ENCODE peak calls at places on chromosomes 5 and 9, in ten cellular contexts. P is GM23248, X is mammary epithelial cell, M is Karpas-422, N is GM23338, A is astrocyte, F is HCT116, R is GM12878, Z is hepatocyte, S is IMR-90. T is an unnamed sample. For H3K4me1, the result is how much of the 10 kb centered on the place peaks cover.

GRCh38 chr9:30258079-30258478 is 2126.4 kb upstream of the ACO1 start:
- DNase-seq in P (no peak), X (no peak), M (no peak), N (no peak), A (no peak), F (no peak), R (no peak), Z (no peak), S (no peak), T (no peak)

GRCh38 chr9:83000765-83001164 is 62.2 kb downstream of the RASEF start:
- DNase-seq in P (no peak), X (no peak), M (no peak), N (no peak), A (no peak), F (no peak), R (no peak), Z (no peak), S (no peak), T (no peak)

GRCh38 chr5:33675958-33676464 is 215.8 kb downstream of the ADAMTS12 start:
- DNase-seq in P (no peak), X (no peak), M (peak), N (no peak), A (no peak), F (no peak), R (peak), Z (no peak), S (no peak), T (peak)

GRCh38 chr5:181189363-181189961 is 15.5 kb downstream of the TRIM7 start:
- DNase-seq in P (peak), X (peak), M (peak), N (peak), A (no peak), F (no peak), R (no peak), Z (peak), S (peak), T (peak)

GRCh38 chr5:107806705-107807104 is 136.0 kb upstream of the EFNA5 start:
- DNase-seq in P (peak), X (peak), M (no peak), N (no peak), A (peak), F (peak), R (no peak), Z (peak), S (peak), T (no peak)

GRCh38 chr9:91751922-91752321 is 198.1 kb downstream of the ROR2 start:
- DNase-seq in P (peak), X (peak), M (no peak), N (no peak), A (peak), F (no peak), R (no peak), Z (no peak), S (peak), T (no peak)

GRCh38 chr9:127123239-127123935 is 952 bp upstream of the ANGPTL2 start:
- DNase-seq in P (no peak), X (no peak), M (no peak), N (peak), A (no peak), F (no peak), R (no peak), Z (no peak), S (no peak), T (no peak)

GRCh38 chr5:128825826-128826225 is 139.5 kb upstream of the SLC27A6 start:
- DNase-seq in P (peak), X (peak), M (no peak), N (no peak), A (peak), F (no peak), R (no peak), Z (no peak), S (peak), T (no peak)

GRCh38 chr9:16092627-16093091 is 539.8 kb downstream of the CCDC171 start:
- DNase-seq in P (no peak), X (no peak), M (no peak), N (no peak), A (no peak), F (no peak), R (no peak), Z (peak), S (no peak), T (no peak)

GRCh38 chr5:167072225-167072624 is 1219.2 kb upstream of the WWC1 start:
- DNase-seq in P (peak), X (no peak), M (no peak), N (no peak), A (peak), F (no peak), R (no peak), Z (no peak), S (no peak), T (no peak)

GRCh38 chr5:177131711-177132503 is 1.7 kb upstream of the NSD1 start:
- DNase-seq in P (no peak), X (no peak), M (peak), N (peak), A (no peak), F (no peak), R (no peak), Z (peak), S (no peak), T (no peak)

GRCh38 chr5:136036991-136037705 is 8.4 kb downstream of the TGFBI start:
- DNase-seq in P (peak), X (peak), M (no peak), N (no peak), A (peak), F (no peak), R (peak), Z (no peak), S (peak), T (peak)

GRCh38 chr5:145775893-145776444 is 59.2 kb downstream of the PRELID2 start:
- DNase-seq in P (peak), X (peak), M (no peak), N (no peak), A (peak), F (peak), R (no peak), Z (peak), S (peak), T (no peak)

GRCh38 chr5:119290161-119290569 is 65.7 kb upstream of the TNFAIP8 start:
- DNase-seq in P (no peak), X (no peak), M (peak), N (no peak), A (peak), F (no peak), R (peak), Z (no peak), S (peak), T (peak)

GRCh38 chr5:101782352-101783087 is 513.6 kb downstream of the SLCO4C1 start:
- DNase-seq in P (no peak), X (no peak), M (no peak), N (no peak), A (no peak), F (no peak), R (no peak), Z (no peak), S (no peak), T (no peak)

GRCh38 chr5:61304611-61305369 is 27.3 kb upstream of the ZSWIM6 start:
- DNase-seq in P (peak), X (peak), M (no peak), N (no peak), A (peak), F (peak), R (no peak), Z (peak), S (peak), T (no peak)

GRCh38 chr5:14880688-14881087 is 9.1 kb upstream of the ANKH start:
- DNase-seq in P (peak), X (peak), M (no peak), N (no peak), A (no peak), F (no peak), R (no peak), Z (no peak), S (peak), T (no peak)

GRCh38 chr5:150063638-150064037 is 22.7 kb downstream of the CSF1R start:
- DNase-seq in P (no peak), X (no peak), M (no peak), N (no peak), A (no peak), F (no peak), R (no peak), Z (no peak), S (no peak), T (no peak)

GRCh38 chr5:96151891-96152290 is 190.2 kb upstream of the ELL2 start:
- DNase-seq in P (no peak), X (no peak), M (peak), N (no peak), A (no peak), F (no peak), R (no peak), Z (no peak), S (peak), T (no peak)

GRCh38 chr5:113663879-113664278 is 150.4 kb downstream of the YTHDC2 start:
- DNase-seq in P (peak), X (peak), M (peak), N (peak), A (no peak), F (peak), R (no peak), Z (peak), S (peak), T (peak)

GRCh38 chr9:129201289-129201688 is 23.2 kb upstream of the IER5L start:
- DNase-seq in P (no peak), X (no peak), M (no peak), N (no peak), A (no peak), F (no peak), R (no peak), Z (no peak), S (no peak), T (no peak)

GRCh38 chr9:110875275-110875674 is 163.0 kb downstream of the LPAR1 start:
- DNase-seq in P (no peak), X (no peak), M (peak), N (peak), A (no peak), F (no peak), R (peak), Z (no peak), S (no peak), T (no peak)

GRCh38 chr9:131674425-131675421 is 65.2 kb downstream of the RAPGEF1 start:
- DNase-seq in P (no peak), X (no peak), M (peak), N (no peak), A (no peak), F (no peak), R (no peak), Z (no peak), S (no peak), T (peak)

GRCh38 chr5:36876389-36876964 is at the start of gene NIPBL:
- DNase-seq in P (peak), X (peak), M (peak), N (peak), A (peak), F (peak), R (peak), Z (peak), S (peak), T (peak)

GRCh38 chr9:123552530-123552929 is 196.5 kb downstream of the CRB2 start:
- DNase-seq in P (no peak), X (no peak), M (no peak), N (no peak), A (no peak), F (no peak), R (no peak), Z (no peak), S (no peak), T (no peak)

GRCh38 chr5:61394078-61394701 is 62.1 kb downstream of the ZSWIM6 start:
- DNase-seq in P (peak), X (no peak), M (no peak), N (no peak), A (peak), F (no peak), R (no peak), Z (no peak), S (peak), T (no peak)

GRCh38 chr5:35859101-35859661 is 2.5 kb downstream of the IL7R start:
- DNase-seq in P (peak), X (peak), M (no peak), N (peak), A (peak), F (no peak), R (no peak), Z (no peak), S (peak), T (no peak)

GRCh38 chr5:145811834-145812625 is 23.1 kb downstream of the PRELID2 start:
- DNase-seq in P (peak), X (peak), M (peak), N (peak), A (peak), F (no peak), R (no peak), Z (peak), S (peak), T (no peak)

GRCh38 chr5:32339878-32340277 is 27.1 kb upstream of the MTMR12 start:
- DNase-seq in P (no peak), X (no peak), M (no peak), N (peak), A (no peak), F (no peak), R (no peak), Z (no peak), S (no peak), T (no peak)

GRCh38 chr5:5409151-5409810 is 13.2 kb upstream of the ICE1 start:
- DNase-seq in P (no peak), X (peak), M (no peak), N (peak), A (no peak), F (no peak), R (no peak), Z (no peak), S (peak), T (no peak)

GRCh38 chr5:159913481-159913880 is 2.8 kb upstream of the ADRA1B start:
- DNase-seq in P (no peak), X (no peak), M (no peak), N (no peak), A (no peak), F (no peak), R (no peak), Z (no peak), S (peak), T (no peak)

GRCh38 chr5:82163459-82164108 is 114.6 kb downstream of the RPS23 start:
- DNase-seq in P (peak), X (peak), M (no peak), N (no peak), A (peak), F (no peak), R (no peak), Z (no peak), S (peak), T (no peak)

GRCh38 chr9:132703336-132703735 is 33.1 kb downstream of the GTF3C4 start:
- DNase-seq in P (peak), X (peak), M (no peak), N (no peak), A (peak), F (no peak), R (no peak), Z (no peak), S (peak), T (no peak)

GRCh38 chr5:147084702-147085101 is 150.1 kb upstream of the STK32A start:
- DNase-seq in P (no peak), X (no peak), M (no peak), N (no peak), A (no peak), F (no peak), R (no peak), Z (no peak), S (no peak), T (no peak)

GRCh38 chr5:176817864-176818377 is 7.6 kb downstream of the UNC5A start:
- DNase-seq in P (peak), X (no peak), M (no peak), N (peak), A (no peak), F (no peak), R (no peak), Z (peak), S (no peak), T (no peak)

GRCh38 chr5:66949066-66949465 is 247.5 kb downstream of the CD180 start:
- DNase-seq in P (no peak), X (peak), M (no peak), N (no peak), A (no peak), F (no peak), R (no peak), Z (no peak), S (no peak), T (no peak)

GRCh38 chr9:21901538-21901937 is 92.7 kb downstream of the CDKN2A start:
- DNase-seq in P (no peak), X (no peak), M (no peak), N (no peak), A (no peak), F (no peak), R (no peak), Z (no peak), S (no peak), T (no peak)

GRCh38 chr5:132478498-132478855 is 12.1 kb downstream of the IRF1 start:
- DNase-seq in P (no peak), X (no peak), M (no peak), N (no peak), A (no peak), F (no peak), R (no peak), Z (no peak), S (no peak), T (no peak)

GRCh38 chr5:132479812-132480441 is 10.6 kb downstream of the IRF1 start:
- DNase-seq in P (no peak), X (no peak), M (no peak), N (no peak), A (no peak), F (no peak), R (no peak), Z (no peak), S (no peak), T (no peak)

GRCh38 chr5:132477784-132478497 is 12.6 kb downstream of the IRF1 start:
- DNase-seq in P (no peak), X (no peak), M (no peak), N (no peak), A (no peak), F (no peak), R (no peak), Z (peak), S (no peak), T (peak)

GRCh38 chr5:132480546-132481242 is 9.9 kb downstream of the IRF1 start:
- DNase-seq in P (no peak), X (no peak), M (no peak), N (no peak), A (no peak), F (no peak), R (no peak), Z (no peak), S (no peak), T (no peak)

GRCh38 chr5:132479073-132479811 is 11.3 kb downstream of the IRF1 start:
- DNase-seq in P (no peak), X (no peak), M (no peak), N (no peak), A (no peak), F (no peak), R (no peak), Z (no peak), S (no peak), T (no peak)
- H3K4me2 ChIP-seq in P (no peak), X (no peak), M (no peak), N (no peak), A (no peak), F (no peak), R (peak), Z (peak), S (no peak), T (peak)

DNA sequence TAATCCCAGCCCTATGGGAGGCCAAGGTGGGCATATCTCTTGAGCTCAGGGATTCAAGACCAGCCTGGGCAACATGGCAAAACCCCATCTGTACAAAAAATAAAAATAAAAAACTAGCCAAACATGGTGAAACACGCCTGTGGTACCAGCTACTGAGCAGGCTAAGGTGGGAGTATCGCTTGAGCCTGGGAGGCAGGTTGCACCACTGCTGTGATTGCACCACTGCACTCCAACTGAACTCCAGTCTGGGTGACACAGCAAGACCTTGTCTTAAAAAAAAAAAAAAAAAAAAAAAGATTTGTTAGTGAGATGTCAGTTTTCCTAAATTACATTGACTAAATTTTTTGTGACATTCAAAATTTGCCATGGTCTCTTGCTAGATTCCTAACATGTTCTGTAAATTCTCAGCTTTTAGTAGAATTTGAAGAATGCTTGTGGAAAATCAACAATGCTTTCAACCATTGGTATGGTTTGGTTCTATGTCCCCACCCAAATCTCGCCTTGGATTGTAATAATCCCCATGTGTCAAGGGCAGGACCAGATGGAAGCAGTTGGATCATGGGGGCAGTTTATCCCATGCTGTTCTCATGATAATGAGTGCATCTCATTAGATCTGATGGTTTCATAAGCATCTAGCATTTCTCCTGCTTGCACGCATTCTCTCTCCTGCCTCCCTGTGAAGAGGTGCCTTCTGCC is 236.1 kb downstream of the ARRDC3 start:
- DNase-seq in P (no peak), X (no peak), M (no peak), N (no peak), A (no peak), F (no peak), R (no peak), Z (no peak), S (no peak), T (no peak)
- H3K4me3 ChIP-seq in P (no peak), X (no peak), M (no peak), N (no peak), A (no peak), F (no peak), R (no peak), Z (no peak), S (no peak), T (no peak)

GRCh38 chr5:34685485-34686197 is 29.5 kb downstream of the RAI14 start:
- DNase-seq in P (peak), X (peak), M (no peak), N (peak), A (peak), F (no peak), R (no peak), Z (no peak), S (peak), T (no peak)
- H3K4me1 ChIP-seq in P (half or more), X (under half), M (under half), N (under half), A (half or more), F (under half), R (under half), Z (under half), S (under half), T (under half)

DNA sequence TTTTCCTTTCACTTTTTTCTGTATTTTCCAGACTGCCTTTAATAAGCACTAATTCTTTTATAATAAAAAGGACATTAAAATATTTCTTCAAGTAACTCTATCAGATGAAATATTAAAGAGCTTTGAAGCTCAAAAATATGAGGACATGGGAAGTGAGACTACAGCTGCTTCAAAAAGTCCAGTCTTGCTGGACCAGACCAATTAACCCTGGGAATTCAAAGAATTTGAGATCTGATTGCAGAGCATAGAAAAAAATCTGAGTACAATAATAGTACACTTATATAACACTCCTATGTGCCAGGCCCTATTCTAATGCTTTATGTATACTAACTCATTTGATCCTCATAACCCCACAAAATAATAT is 9.8 kb downstream of the TMEM245 start:
- DNase-seq in P (no peak), X (no peak), M (no peak), N (no peak), A (peak), F (no peak), R (no peak), Z (no peak), S (no peak), T (no peak)
- H3K4me2 ChIP-seq in P (peak), X (peak), M (peak), N (no peak), A (peak), F (peak), R (no peak), Z (peak), S (peak), T (no peak)